ENCODE peak calls at places on chromosomes 5 and 9, in seven cellular contexts. B, L, C, D, H, R and N are unnamed samples.

GRCh38 chr5:147743686-147744332 is 38.7 kb downstream of the JAKMIP2 start:
- DNase-seq in H (no peak), L (peak; percentile 99), C (peak; percentile 30), B (no peak), R (no peak), D (no peak), N (no peak)

GRCh38 chr9:17775646-17776045 is 196.8 kb downstream of the SH3GL2 start:
- DNase-seq in L (no peak), B (no peak), R (no peak), H (no peak), C (no peak), D (no peak), N (no peak)

GRCh38 chr5:132138260-132138659 is 64.7 kb downstream of the CSF2 start:
- DNase-seq in D (no peak), L (no peak), B (no peak), H (no peak), C (peak; percentile 57), R (no peak), N (no peak)

GRCh38 chr9:79026311-79026710 is 545.5 kb upstream of the TLE4 start:
- DNase-seq in H (no peak), R (no peak), L (no peak), C (peak; percentile 34), B (no peak), D (no peak), N (no peak)

GRCh38 chr9:92961627-92962302 is 14.4 kb downstream of the FGD3 start:
- DNase-seq in R (no peak), C (no peak), L (no peak), D (no peak), B (no peak), H (no peak), N (no peak)

GRCh38 chr5:60369391-60369790 is 330.6 kb downstream of the DEPDC1B start:
- DNase-seq in H (no peak), C (no peak), D (no peak), L (no peak), B (no peak), R (no peak), N (no peak)

GRCh38 chr5:4647056-4647455 is 493.1 kb upstream of the ADAMTS16 start:
- DNase-seq in D (no peak), B (no peak), L (no peak), R (no peak), H (no peak), C (peak; percentile 10), N (no peak)

GRCh38 chr5:104189909-104190308 is 627.3 kb upstream of the NUDT12 start:
- DNase-seq in C (peak; percentile 86), R (no peak), H (no peak), D (peak; percentile 43), B (no peak), L (peak; percentile 84), N (no peak)

GRCh38 chr5:163453705-163454104 is 6.2 kb downstream of the NUDCD2 start:
- DNase-seq in C (peak; percentile 33), R (no peak), B (no peak), L (no peak), H (no peak), D (no peak), N (no peak)

GRCh38 chr5:138438724-138439536 is at the start of gene REEP2:
- DNase-seq in H (peak; percentile 62), L (peak; percentile 79), D (peak; percentile 90), B (peak; percentile 71), R (no peak), C (peak; percentile 57), N (peak; percentile 56)

GRCh38 chr9:132018957-132019405 is 60.7 kb downstream of the MED27 start:
- DNase-seq in L (no peak), C (peak; percentile 67), D (no peak), R (no peak), H (no peak), B (no peak), N (no peak)

GRCh38 chr9:98071737-98072136 is 15.2 kb downstream of the NANS start:
- DNase-seq in D (no peak), B (no peak), R (no peak), L (no peak), C (no peak), H (no peak), N (no peak)

GRCh38 chr5:155827949-155828348 is 499.0 kb upstream of the SGCD start:
- DNase-seq in H (no peak), B (no peak), D (no peak), C (no peak), L (no peak), R (no peak), N (no peak)

GRCh38 chr9:117480251-117480650 is 65.4 kb upstream of the ASTN2 start:
- DNase-seq in H (no peak), D (no peak), R (no peak), L (no peak), C (no peak), B (no peak), N (no peak)

GRCh38 chr5:43676083-43676840 is 73.3 kb downstream of the NNT start:
- DNase-seq in C (peak; percentile 24), R (no peak), D (no peak), L (no peak), B (no peak), H (no peak), N (no peak)

GRCh38 chr9:126985870-126986498 is 71.4 kb downstream of the RALGPS1 start:
- DNase-seq in H (peak; percentile 24), R (peak; percentile 73), B (peak; percentile 76), D (no peak), L (peak; percentile 80), C (peak; percentile 85), N (peak; percentile 92)

GRCh38 chr5:41102341-41102740 is 31.2 kb upstream of the MROH2B start:
- DNase-seq in B (no peak), L (no peak), R (no peak), C (no peak), D (no peak), H (no peak), N (no peak)

GRCh38 chr5:1152156-1152555 is 40.3 kb upstream of the SLC12A7 start:
- DNase-seq in H (no peak), R (no peak), D (no peak), L (no peak), C (no peak), B (no peak), N (peak; percentile 37)

GRCh38 chr9:77403244-77403643 is 225.9 kb downstream of the VPS13A start:
- DNase-seq in B (no peak), R (no peak), D (no peak), L (no peak), H (no peak), C (no peak), N (no peak)

GRCh38 chr9:129483467-129484324 is 137.2 kb downstream of the C9orf50 start:
- DNase-seq in L (peak; percentile 80), D (peak; percentile 30), B (peak; percentile 93), C (peak; percentile 90), H (peak; percentile 79), R (peak; percentile 94), N (no peak)

GRCh38 chr5:73748510-73749410 is 122.8 kb downstream of the ARHGEF28 start:
- DNase-seq in H (no peak), R (peak; percentile 41), D (no peak), L (no peak), C (peak; percentile 65), B (peak; percentile 48), N (no peak)

GRCh38 chr9:133534346-133535284 is at the start of gene ADAMTSL2:
- DNase-seq in C (peak; percentile 64), H (no peak), L (peak; percentile 33), D (peak; percentile 40), B (peak; percentile 74), R (peak; percentile 81), N (no peak)

GRCh38 chr9:106312913-106313312 is 550.1 kb upstream of the ZNF462 start:
- DNase-seq in D (no peak), B (no peak), C (no peak), H (no peak), L (no peak), R (no peak), N (no peak)

GRCh38 chr9:80144856-80145255 is 573.1 kb downstream of the TLE4 start:
- DNase-seq in R (no peak), D (no peak), C (no peak), B (no peak), L (no peak), H (no peak), N (no peak)

DNA sequence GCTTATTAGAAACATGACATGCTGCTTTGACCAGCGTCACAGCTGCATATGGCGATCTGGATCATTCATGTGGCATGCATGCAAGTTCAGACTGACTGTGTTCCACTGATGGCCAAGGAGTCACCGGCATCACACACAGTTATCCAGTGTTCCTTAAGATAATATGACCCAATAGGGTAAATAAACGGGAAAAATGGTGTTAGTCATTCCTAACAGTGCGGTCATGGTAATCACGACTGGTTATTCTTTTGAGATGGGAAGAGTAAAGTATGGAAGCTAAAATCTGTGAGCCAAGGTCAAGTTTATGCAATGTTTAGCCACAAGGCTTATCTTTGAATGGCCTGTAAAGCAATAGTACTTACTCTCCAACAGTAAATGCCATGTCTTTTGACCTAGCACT is 29.3 kb upstream of the LVRN start:
- DNase-seq in H (no peak), B (no peak), C (no peak), L (no peak), D (no peak), R (no peak), N (no peak)
- H3K27ac ChIP-seq in H (no peak overlapping the region), B (no peak overlapping the region), C (no peak overlapping the region), L (no peak overlapping the region), D (no peak overlapping the region), R (no peak overlapping the region), N (no peak overlapping the region)

GRCh38 chr5:54743581-54743980 is 226.0 kb downstream of the SNX18 start:
- DNase-seq in B (no peak), D (no peak), C (peak; percentile 29), L (no peak), H (no peak), R (no peak), N (no peak)
- H3K4me1 ChIP-seq in B (no peaks in the 10 kb centered on the region), D (peaks cover 71% of the 10 kb centered on the region), C (peaks cover 23% of the 10 kb centered on the region), L (peaks cover 25% of the 10 kb centered on the region), H (peaks cover 12% of the 10 kb centered on the region), R (peaks cover 6% of the 10 kb centered on the region), N (peaks cover 37% of the 10 kb centered on the region)

GRCh38 chr5:174293006-174293405 is 247.5 kb downstream of the NSG2 start:
- DNase-seq in H (no peak), R (no peak), L (no peak), C (no peak), B (no peak), D (no peak), N (no peak)
- H3K4me3 ChIP-seq in H (no peak overlapping the region), R (no peak overlapping the region), L (no peak overlapping the region), C (no peak overlapping the region), B (no peak overlapping the region), D (no peak overlapping the region), N (no peak overlapping the region)

GRCh38 chr5:142644127-142644526 is 41.8 kb downstream of the FGF1 start:
- DNase-seq in C (peak; percentile 52), H (no peak), L (no peak), B (no peak), R (no peak), D (no peak), N (no peak)

GRCh38 chr5:142644640-142645361 is 41.1 kb downstream of the FGF1 start:
- DNase-seq in L (peak; percentile 94), B (peak; percentile 81), C (peak; percentile 100), H (peak; percentile 85), D (no peak), R (peak; percentile 61), N (no peak)

GRCh38 chr5:142642427-142642826 is 43.5 kb downstream of the FGF1 start:
- DNase-seq in D (no peak), L (no peak), C (no peak), B (no peak), R (no peak), H (no peak), N (no peak)

GRCh38 chr5:142641681-142642080 is 44.2 kb downstream of the FGF1 start:
- DNase-seq in C (peak; percentile 46), D (no peak), L (no peak), H (no peak), R (no peak), B (no peak), N (no peak)

GRCh38 chr5:142645456-142645855 is 40.4 kb downstream of the FGF1 start:
- DNase-seq in H (no peak), L (no peak), R (no peak), D (no peak), C (no peak), B (no peak), N (no peak)
- H3K27ac ChIP-seq in H (peak overlapping the region; percentile 77), L (no peak overlapping the region), R (no peak overlapping the region), D (no peak overlapping the region), C (peak overlapping the region; percentile 66), B (peak overlapping the region; percentile 90), N (no peak overlapping the region)